ENCODE peak calls at places on chromosomes 6 and 20, in five cellular contexts. One of them, this sample, is unnamed.

GRCh38 chr20:59508729-59509128 is 95.6 kb upstream of the PHACTR3 start:
- DNase-seq in activated gamma-delta T cell treated with Interleukin-2 at 50 U/mL for 16 hours: no peak
- DNase-seq in heart right ventricle: no peak
- DNase-seq in RKO: no peak
- DNase-seq in myocyte: no peak
- DNase-seq in this sample: no peak

GRCh38 chr20:23114448-23114847 is 28.3 kb upstream of the CD93 start:
- DNase-seq in activated gamma-delta T cell treated with Interleukin-2 at 50 U/mL for 16 hours: no peak
- DNase-seq in heart right ventricle: no peak
- DNase-seq in RKO: no peak
- DNase-seq in myocyte: no peak
- DNase-seq in this sample: no peak

GRCh38 chr20:31990958-31991705 is 19.1 kb upstream of the CCM2L start:
- DNase-seq in activated gamma-delta T cell treated with Interleukin-2 at 50 U/mL for 16 hours: no peak
- DNase-seq in heart right ventricle: no peak
- DNase-seq in RKO: no peak
- DNase-seq in myocyte: no peak
- DNase-seq in this sample: no peak

GRCh38 chr6:70221025-70221714 is 81.7 kb downstream of the COL9A1 start:
- DNase-seq in activated gamma-delta T cell treated with Interleukin-2 at 50 U/mL for 16 hours: no peak
- DNase-seq in heart right ventricle: no peak
- DNase-seq in RKO: peak; percentile 24
- DNase-seq in myocyte: peak; percentile 45
- DNase-seq in this sample: no peak

GRCh38 chr6:158008894-158009891 is 27.5 kb downstream of the SYNJ2 start:
- DNase-seq in activated gamma-delta T cell treated with Interleukin-2 at 50 U/mL for 16 hours: no peak
- DNase-seq in heart right ventricle: no peak
- DNase-seq in RKO: no peak
- DNase-seq in myocyte: peak; percentile 87
- DNase-seq in this sample: peak; percentile 90

GRCh38 chr6:124823240-124824105 is 138.8 kb upstream of the RNF217 start:
- DNase-seq in activated gamma-delta T cell treated with Interleukin-2 at 50 U/mL for 16 hours: no peak
- DNase-seq in heart right ventricle: no peak
- DNase-seq in RKO: no peak
- DNase-seq in myocyte: no peak
- DNase-seq in this sample: no peak

GRCh38 chr6:34731393-34732060 is 25.8 kb upstream of the SNRPC start:
- DNase-seq in activated gamma-delta T cell treated with Interleukin-2 at 50 U/mL for 16 hours: no peak
- DNase-seq in heart right ventricle: no peak
- DNase-seq in RKO: no peak
- DNase-seq in myocyte: no peak
- DNase-seq in this sample: no peak

GRCh38 chr6:45563092-45563491 is 185.4 kb upstream of the SUPT3H start:
- DNase-seq in activated gamma-delta T cell treated with Interleukin-2 at 50 U/mL for 16 hours: no peak
- DNase-seq in heart right ventricle: no peak
- DNase-seq in RKO: no peak
- DNase-seq in myocyte: no peak
- DNase-seq in this sample: no peak